ENCODE peak calls at places on chromosomes 4 and X, in four cellular contexts. One of them, this sample, is unnamed.

GRCh38 chr4:33421887-33422286 is 2701.7 kb downstream of the PCDH7 start:
- DNase-seq in tibial nerve: no peak
- DNase-seq in KBM-7: no peak
- DNase-seq in effector CD4-positive, alpha-beta T cell: no peak
- DNase-seq in this sample: no peak

GRCh38 chr4:167930171-167930570 is 162.2 kb upstream of the ANXA10 start:
- DNase-seq in tibial nerve: no peak
- DNase-seq in KBM-7: no peak
- DNase-seq in effector CD4-positive, alpha-beta T cell: no peak
- DNase-seq in this sample: no peak

GRCh38 chrX:70592091-70592490 is 147.5 kb downstream of the DLG3 start:
- DNase-seq in tibial nerve: no peak
- DNase-seq in KBM-7: no peak
- DNase-seq in effector CD4-positive, alpha-beta T cell: no peak
- DNase-seq in this sample: no peak

GRCh38 chr4:69124941-69125340 is 28.7 kb downstream of the UGT2B7 start:
- DNase-seq in tibial nerve: no peak
- DNase-seq in KBM-7: no peak
- DNase-seq in effector CD4-positive, alpha-beta T cell: no peak
- DNase-seq in this sample: no peak

GRCh38 chrX:51641421-51642021 is 22.8 kb upstream of the CENPVL3 start:
- DNase-seq in tibial nerve: no peak
- DNase-seq in KBM-7: peak; percentile 32
- DNase-seq in effector CD4-positive, alpha-beta T cell: no peak
- DNase-seq in this sample: no peak

GRCh38 chr4:159075531-159075932 is 27.3 kb upstream of the RAPGEF2 start:
- DNase-seq in tibial nerve: no peak
- DNase-seq in KBM-7: no peak
- DNase-seq in effector CD4-positive, alpha-beta T cell: no peak
- DNase-seq in this sample: no peak

GRCh38 chrX:139890991-139891700 is 41.7 kb downstream of the ATP11C start:
- DNase-seq in tibial nerve: no peak
- DNase-seq in KBM-7: peak; percentile 51
- DNase-seq in effector CD4-positive, alpha-beta T cell: no peak
- DNase-seq in this sample: no peak

GRCh38 chr4:74874785-74875367 is 58.0 kb upstream of the PARM1 start:
- DNase-seq in tibial nerve: no peak
- DNase-seq in KBM-7: peak; percentile 55
- DNase-seq in effector CD4-positive, alpha-beta T cell: no peak
- DNase-seq in this sample: no peak

GRCh38 chr4:63937961-63938360 is 471.3 kb downstream of the TECRL start:
- DNase-seq in tibial nerve: no peak
- DNase-seq in KBM-7: no peak
- DNase-seq in effector CD4-positive, alpha-beta T cell: no peak
- DNase-seq in this sample: no peak

GRCh38 chrX:48933757-48934156 is 14.9 kb upstream of the PIM2 start:
- DNase-seq in tibial nerve: no peak
- DNase-seq in KBM-7: no peak
- DNase-seq in effector CD4-positive, alpha-beta T cell: no peak
- DNase-seq in this sample: no peak

GRCh38 chr4:114132830-114133229 is 153.4 kb upstream of the ARSJ start:
- DNase-seq in tibial nerve: no peak
- DNase-seq in KBM-7: peak; percentile 3
- DNase-seq in effector CD4-positive, alpha-beta T cell: no peak
- DNase-seq in this sample: no peak

GRCh38 chr4:3387943-3388348 is 53.8 kb upstream of the HGFAC start:
- DNase-seq in tibial nerve: peak; percentile 76
- DNase-seq in KBM-7: peak; percentile 77
- DNase-seq in effector CD4-positive, alpha-beta T cell: no peak
- DNase-seq in this sample: peak; percentile 67

GRCh38 chrX:119614776-119615175 is 8.6 kb upstream of the NKRF start:
- DNase-seq in tibial nerve: no peak
- DNase-seq in KBM-7: no peak
- DNase-seq in effector CD4-positive, alpha-beta T cell: no peak
- DNase-seq in this sample: no peak

This sample was measured in ovary.